ENCODE peak calls at places on chromosomes 13 and 19, in five cellular contexts. One of them, this sample, is unnamed. For H3K9me3, the result is how much of the 10 kb centered on the place peaks cover.

GRCh38 chr19:7685546-7686445 is 5.2 kb downstream of the TRAPPC5 start:
- DNase-seq in effector memory CD4-positive, alpha-beta T cell: no peak
- DNase-seq in cardiac muscle cell: no peak
- DNase-seq in IMR-90: no peak
- DNase-seq in breast epithelium: no peak
- DNase-seq in this sample: no peak

GRCh38 chr13:101673360-101674105 is 221.1 kb downstream of the ITGBL1 start:
- DNase-seq in effector memory CD4-positive, alpha-beta T cell: no peak
- DNase-seq in IMR-90: no peak
- DNase-seq in cardiac muscle cell: no peak
- DNase-seq in breast epithelium: no peak
- DNase-seq in this sample: no peak

GRCh38 chr19:5430237-5430636 is 25.0 kb upstream of the ZNRF4 start:
- DNase-seq in IMR-90: no peak
- DNase-seq in breast epithelium: no peak
- DNase-seq in cardiac muscle cell: no peak
- DNase-seq in effector memory CD4-positive, alpha-beta T cell: no peak
- DNase-seq in this sample: no peak

GRCh38 chr19:56084835-56085536 is 36.1 kb downstream of the ZNF787 start:
- DNase-seq in breast epithelium: peak
- DNase-seq in IMR-90: no peak
- DNase-seq in effector memory CD4-positive, alpha-beta T cell: no peak
- DNase-seq in cardiac muscle cell: no peak
- DNase-seq in this sample: no peak

GRCh38 chr13:50901701-50902100 is 7.9 kb upstream of the RNASEH2B start:
- DNase-seq in cardiac muscle cell: no peak
- DNase-seq in IMR-90: no peak
- DNase-seq in breast epithelium: no peak
- DNase-seq in effector memory CD4-positive, alpha-beta T cell: no peak
- DNase-seq in this sample: no peak

GRCh38 chr19:41860419-41861097 is 503 bp downstream of the RPS19 start:
- DNase-seq in breast epithelium: no peak
- DNase-seq in cardiac muscle cell: no peak
- DNase-seq in effector memory CD4-positive, alpha-beta T cell: no peak
- DNase-seq in IMR-90: no peak
- DNase-seq in this sample: no peak

GRCh38 chr13:112880976-112881540 is 88.0 kb upstream of the MCF2L start:
- DNase-seq in cardiac muscle cell: no peak
- DNase-seq in effector memory CD4-positive, alpha-beta T cell: no peak
- DNase-seq in breast epithelium: no peak
- DNase-seq in IMR-90: no peak
- DNase-seq in this sample: no peak

GRCh38 chr19:12840091-12841079 is 2.1 kb downstream of the MAST1 start:
- DNase-seq in breast epithelium: peak
- DNase-seq in effector memory CD4-positive, alpha-beta T cell: peak
- DNase-seq in IMR-90: peak
- DNase-seq in cardiac muscle cell: peak
- DNase-seq in this sample: peak

GRCh38 chr19:6730153-6730804 is 7.1 kb downstream of the GPR108 start:
- DNase-seq in breast epithelium: no peak
- DNase-seq in cardiac muscle cell: peak
- DNase-seq in effector memory CD4-positive, alpha-beta T cell: peak
- DNase-seq in IMR-90: no peak
- DNase-seq in this sample: no peak

GRCh38 chr19:27774827-27775226 is 1438.1 kb downstream of the UQCRFS1 start:
- DNase-seq in cardiac muscle cell: no peak
- DNase-seq in effector memory CD4-positive, alpha-beta T cell: no peak
- DNase-seq in IMR-90: no peak
- DNase-seq in breast epithelium: no peak
- DNase-seq in this sample: no peak

GRCh38 chr19:347946-348861 is 3.6 kb upstream of the MIER2 start:
- DNase-seq in effector memory CD4-positive, alpha-beta T cell: no peak
- DNase-seq in cardiac muscle cell: no peak
- DNase-seq in breast epithelium: no peak
- DNase-seq in IMR-90: no peak
- DNase-seq in this sample: no peak

GRCh38 chr13:94335786-94336357 is 143.6 kb downstream of the DCT start:
- DNase-seq in effector memory CD4-positive, alpha-beta T cell: no peak
- DNase-seq in cardiac muscle cell: no peak
- DNase-seq in IMR-90: peak
- DNase-seq in breast epithelium: no peak
- DNase-seq in this sample: no peak

GRCh38 chr13:78382481-78382880 is 220.9 kb downstream of the POU4F1 start:
- DNase-seq in cardiac muscle cell: no peak
- DNase-seq in effector memory CD4-positive, alpha-beta T cell: no peak
- DNase-seq in breast epithelium: no peak
- DNase-seq in IMR-90: no peak
- DNase-seq in this sample: no peak

GRCh38 chr19:17758528-17758927 is 7.3 kb downstream of the FCHO1 start:
- DNase-seq in breast epithelium: no peak
- DNase-seq in cardiac muscle cell: no peak
- DNase-seq in effector memory CD4-positive, alpha-beta T cell: no peak
- DNase-seq in IMR-90: no peak
- DNase-seq in this sample: no peak

GRCh38 chr19:3075605-3076431 is 13.5 kb upstream of the TLE5 start:
- DNase-seq in cardiac muscle cell: peak
- DNase-seq in effector memory CD4-positive, alpha-beta T cell: peak
- DNase-seq in IMR-90: no peak
- DNase-seq in breast epithelium: no peak
- DNase-seq in this sample: no peak

GRCh38 chr13:47337781-47338507 is 441.1 kb upstream of the HTR2A start:
- DNase-seq in breast epithelium: no peak
- DNase-seq in cardiac muscle cell: peak
- DNase-seq in effector memory CD4-positive, alpha-beta T cell: no peak
- DNase-seq in IMR-90: peak
- DNase-seq in this sample: no peak

GRCh38 chr19:7657047-7657779 is 11.6 kb upstream of the RETN start:
- DNase-seq in effector memory CD4-positive, alpha-beta T cell: no peak
- DNase-seq in cardiac muscle cell: no peak
- DNase-seq in IMR-90: no peak
- DNase-seq in breast epithelium: no peak
- DNase-seq in this sample: no peak

GRCh38 chr13:43942301-43942700 is 62.6 kb downstream of the LACC1 start:
- DNase-seq in IMR-90: peak
- DNase-seq in cardiac muscle cell: no peak
- DNase-seq in effector memory CD4-positive, alpha-beta T cell: no peak
- DNase-seq in breast epithelium: no peak
- DNase-seq in this sample: no peak

GRCh38 chr13:49681837-49682236 is 9.4 kb downstream of the EBPL start:
- DNase-seq in breast epithelium: no peak
- DNase-seq in cardiac muscle cell: no peak
- DNase-seq in effector memory CD4-positive, alpha-beta T cell: no peak
- DNase-seq in IMR-90: peak
- DNase-seq in this sample: no peak

GRCh38 chr19:42010245-42011126 is 16.5 kb upstream of the ATP1A3 start:
- DNase-seq in IMR-90: peak
- DNase-seq in breast epithelium: no peak
- DNase-seq in cardiac muscle cell: no peak
- DNase-seq in effector memory CD4-positive, alpha-beta T cell: no peak
- DNase-seq in this sample: no peak

GRCh38 chr19:7831452-7831851 is 1.4 kb downstream of the EVI5L start:
- DNase-seq in cardiac muscle cell: peak
- DNase-seq in breast epithelium: no peak
- DNase-seq in IMR-90: peak
- DNase-seq in effector memory CD4-positive, alpha-beta T cell: no peak
- DNase-seq in this sample: peak

GRCh38 chr13:26155568-26155967 is 66.5 kb downstream of the RNF6 start:
- DNase-seq in cardiac muscle cell: no peak
- DNase-seq in breast epithelium: no peak
- DNase-seq in effector memory CD4-positive, alpha-beta T cell: no peak
- DNase-seq in IMR-90: no peak
- DNase-seq in this sample: no peak

GRCh38 chr19:17020823-17021222 is 5.8 kb downstream of the CPAMD8 start:
- DNase-seq in breast epithelium: no peak
- DNase-seq in cardiac muscle cell: no peak
- DNase-seq in IMR-90: no peak
- DNase-seq in effector memory CD4-positive, alpha-beta T cell: no peak
- DNase-seq in this sample: no peak

GRCh38 chr19:676343-677105 is at the start of gene FSTL3:
- DNase-seq in effector memory CD4-positive, alpha-beta T cell: no peak
- DNase-seq in cardiac muscle cell: peak
- DNase-seq in breast epithelium: no peak
- DNase-seq in IMR-90: no peak
- DNase-seq in this sample: no peak

GRCh38 chr13:113584870-113585671 is 518 bp downstream of the TFDP1 start:
- DNase-seq in cardiac muscle cell: peak
- DNase-seq in breast epithelium: no peak
- DNase-seq in effector memory CD4-positive, alpha-beta T cell: no peak
- DNase-seq in IMR-90: no peak
- DNase-seq in this sample: no peak

GRCh38 chr19:33725567-33725966 is 71.1 kb upstream of the KCTD15 start:
- DNase-seq in cardiac muscle cell: no peak
- DNase-seq in IMR-90: no peak
- DNase-seq in breast epithelium: no peak
- DNase-seq in effector memory CD4-positive, alpha-beta T cell: no peak
- DNase-seq in this sample: no peak

GRCh38 chr13:81888855-81889254 is 1547.9 kb upstream of the SPRY2 start:
- DNase-seq in cardiac muscle cell: no peak
- DNase-seq in breast epithelium: no peak
- DNase-seq in IMR-90: no peak
- DNase-seq in effector memory CD4-positive, alpha-beta T cell: no peak
- DNase-seq in this sample: no peak

GRCh38 chr19:44180968-44181367 is 16.1 kb downstream of the ZNF226 start:
- DNase-seq in IMR-90: no peak
- DNase-seq in cardiac muscle cell: no peak
- DNase-seq in effector memory CD4-positive, alpha-beta T cell: no peak
- DNase-seq in breast epithelium: no peak
- DNase-seq in this sample: no peak

GRCh38 chr19:44176590-44176989 is 11.7 kb downstream of the ZNF226 start:
- DNase-seq in effector memory CD4-positive, alpha-beta T cell: no peak
- DNase-seq in breast epithelium: no peak
- DNase-seq in IMR-90: no peak
- DNase-seq in cardiac muscle cell: no peak
- DNase-seq in this sample: no peak

DNA sequence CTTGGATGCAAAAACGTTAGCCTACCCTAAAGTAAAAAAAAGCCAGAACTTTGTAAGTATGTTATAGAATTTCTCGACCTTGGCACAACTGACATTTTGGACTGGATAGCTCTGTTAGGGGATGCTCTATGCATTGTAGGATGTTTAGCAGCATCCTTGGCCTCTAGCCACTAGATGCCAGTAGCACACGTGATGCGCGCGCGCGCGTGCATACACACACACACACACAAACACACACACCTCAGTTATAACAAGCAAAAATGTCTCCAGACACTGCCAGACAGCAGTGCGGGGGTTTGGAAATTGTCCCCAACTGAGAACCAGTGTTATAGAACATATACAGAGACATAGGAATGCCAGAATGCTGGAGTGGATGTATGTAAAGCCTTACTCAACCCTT is 17.2 kb downstream of the ZNF226 start:
- DNase-seq in effector memory CD4-positive, alpha-beta T cell: no peak
- DNase-seq in breast epithelium: no peak
- DNase-seq in cardiac muscle cell: no peak
- DNase-seq in IMR-90: no peak
- DNase-seq in this sample: no peak
- H3K9me3 ChIP-seq in effector memory CD4-positive, alpha-beta T cell: under half
- H3K9me3 ChIP-seq in breast epithelium: half or more
- H3K9me3 ChIP-seq in cardiac muscle cell: under half
- H3K9me3 ChIP-seq in IMR-90: under half
- H3K9me3 ChIP-seq in this sample: under half

GRCh38 chr19:46324277-46324676 is 22.6 kb upstream of the PPP5C start:
- DNase-seq in effector memory CD4-positive, alpha-beta T cell: no peak
- DNase-seq in breast epithelium: no peak
- DNase-seq in cardiac muscle cell: no peak
- DNase-seq in IMR-90: no peak
- DNase-seq in this sample: no peak
- H3K9me3 ChIP-seq in effector memory CD4-positive, alpha-beta T cell: under half
- H3K9me3 ChIP-seq in breast epithelium: under half
- H3K9me3 ChIP-seq in cardiac muscle cell: under half
- H3K9me3 ChIP-seq in IMR-90: under half
- H3K9me3 ChIP-seq in this sample: under half

DNA sequence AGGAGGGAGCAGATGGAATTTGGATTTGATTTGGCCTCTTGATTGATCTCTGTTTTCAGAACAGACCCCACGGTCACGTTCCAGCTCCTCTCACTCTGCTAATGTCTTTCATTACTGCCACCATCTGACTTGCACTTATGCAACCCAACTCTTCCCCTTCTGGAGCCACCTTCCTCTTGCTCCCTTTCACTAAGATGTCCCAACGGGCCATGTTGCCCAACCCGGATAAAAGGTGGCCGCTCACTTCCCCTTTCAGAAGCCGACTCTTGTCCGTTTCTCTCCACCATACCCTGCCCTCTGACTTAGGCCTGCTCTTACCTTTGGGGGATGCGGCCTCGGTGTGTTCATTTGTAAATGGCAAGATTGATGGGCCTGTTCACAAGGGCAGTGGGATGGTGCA is 27.4 kb upstream of the CYP4F8 start:
- DNase-seq in cardiac muscle cell: no peak
- DNase-seq in IMR-90: no peak
- DNase-seq in effector memory CD4-positive, alpha-beta T cell: no peak
- DNase-seq in breast epithelium: no peak
- DNase-seq in this sample: no peak
- H3K9me3 ChIP-seq in cardiac muscle cell: under half
- H3K9me3 ChIP-seq in IMR-90: under half
- H3K9me3 ChIP-seq in effector memory CD4-positive, alpha-beta T cell: under half
- H3K9me3 ChIP-seq in breast epithelium: under half
- H3K9me3 ChIP-seq in this sample: under half

GRCh38 chr19:11684987-11685675 is 53.6 kb downstream of the ZNF823 start:
- DNase-seq in effector memory CD4-positive, alpha-beta T cell: no peak
- DNase-seq in breast epithelium: no peak
- DNase-seq in cardiac muscle cell: no peak
- DNase-seq in IMR-90: no peak
- DNase-seq in this sample: no peak
- H3K9me3 ChIP-seq in effector memory CD4-positive, alpha-beta T cell: under half
- H3K9me3 ChIP-seq in breast epithelium: under half
- H3K9me3 ChIP-seq in cardiac muscle cell: under half
- H3K9me3 ChIP-seq in IMR-90: under half
- H3K9me3 ChIP-seq in this sample: under half

GRCh38 chr19:14968247-14968646 is 11.4 kb downstream of the SLC1A6 start:
- DNase-seq in effector memory CD4-positive, alpha-beta T cell: no peak
- DNase-seq in cardiac muscle cell: no peak
- DNase-seq in breast epithelium: no peak
- DNase-seq in IMR-90: no peak
- DNase-seq in this sample: no peak
- H3K9me3 ChIP-seq in effector memory CD4-positive, alpha-beta T cell: under half
- H3K9me3 ChIP-seq in cardiac muscle cell: under half
- H3K9me3 ChIP-seq in breast epithelium: under half
- H3K9me3 ChIP-seq in IMR-90: under half
- H3K9me3 ChIP-seq in this sample: under half

DNA sequence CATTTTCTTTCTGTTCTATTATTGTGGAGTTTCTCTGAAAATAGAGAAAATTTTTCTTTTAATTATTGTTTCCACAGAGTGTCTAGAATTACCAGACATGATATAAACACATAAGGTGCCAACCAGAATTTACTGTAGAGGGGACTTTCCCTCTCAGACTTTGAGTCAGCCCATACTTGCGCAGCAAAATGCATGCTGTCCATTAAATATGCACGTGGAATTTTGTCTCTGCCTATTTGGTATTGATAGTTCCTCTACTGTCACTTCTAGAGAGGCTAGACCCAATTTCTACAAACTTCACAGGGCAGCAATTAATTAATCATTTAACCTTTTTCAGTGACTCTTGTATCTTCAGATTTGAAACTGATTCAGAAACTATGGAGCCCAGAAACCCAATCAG is 8.9 kb downstream of the ZNF93 start:
- DNase-seq in effector memory CD4-positive, alpha-beta T cell: no peak
- DNase-seq in IMR-90: no peak
- DNase-seq in breast epithelium: no peak
- DNase-seq in cardiac muscle cell: no peak
- DNase-seq in this sample: no peak
- H3K9me3 ChIP-seq in effector memory CD4-positive, alpha-beta T cell: under half
- H3K9me3 ChIP-seq in IMR-90: under half
- H3K9me3 ChIP-seq in breast epithelium: under half
- H3K9me3 ChIP-seq in cardiac muscle cell: under half
- H3K9me3 ChIP-seq in this sample: under half

GRCh38 chr19:37763488-37763887 is 15.9 kb downstream of the ZNF573 start:
- DNase-seq in breast epithelium: no peak
- DNase-seq in cardiac muscle cell: no peak
- DNase-seq in IMR-90: peak
- DNase-seq in effector memory CD4-positive, alpha-beta T cell: no peak
- DNase-seq in this sample: no peak
- H3K9me3 ChIP-seq in breast epithelium: under half
- H3K9me3 ChIP-seq in cardiac muscle cell: under half
- H3K9me3 ChIP-seq in IMR-90: under half
- H3K9me3 ChIP-seq in effector memory CD4-positive, alpha-beta T cell: under half
- H3K9me3 ChIP-seq in this sample: under half

This sample was measured in iPS DF 6.9.